ENCODE peak calls at places on chromosomes 12 and 14, in seven cellular contexts. One of them, this sample, is unnamed.

GRCh38 chr12:121990692-121991603 is 30.7 kb upstream of the BCL7A start:
- DNase-seq in mesendoderm: no peak
- DNase-seq in H1: no peak
- DNase-seq in neuronal stem cell: no peak
- DNase-seq in H9: no peak
- DNase-seq in IMR-90: peak
- DNase-seq in trophoblast cell: no peak
- DNase-seq in this sample: no peak

GRCh38 chr12:42760550-42760949 is 171.0 kb upstream of the PRICKLE1 start:
- DNase-seq in trophoblast cell: no peak
- DNase-seq in mesendoderm: no peak
- DNase-seq in neuronal stem cell: no peak
- DNase-seq in H9: no peak
- DNase-seq in IMR-90: no peak
- DNase-seq in H1: no peak
- DNase-seq in this sample: peak

GRCh38 chr12:101045486-101046474 is 164.3 kb downstream of the SLC5A8 start:
- DNase-seq in H1: no peak
- DNase-seq in trophoblast cell: no peak
- DNase-seq in neuronal stem cell: no peak
- DNase-seq in H9: no peak
- DNase-seq in IMR-90: peak
- DNase-seq in mesendoderm: no peak
- DNase-seq in this sample: no peak

GRCh38 chr12:52004042-52004648 is 2.6 kb upstream of the TAMALIN start:
- DNase-seq in IMR-90: peak
- DNase-seq in H1: peak
- DNase-seq in trophoblast cell: no peak
- DNase-seq in H9: peak
- DNase-seq in neuronal stem cell: no peak
- DNase-seq in mesendoderm: peak
- DNase-seq in this sample: peak

GRCh38 chr12:26918321-26919215 is 19.2 kb downstream of the INTS13 start:
- DNase-seq in trophoblast cell: peak
- DNase-seq in neuronal stem cell: no peak
- DNase-seq in H1: no peak
- DNase-seq in IMR-90: peak
- DNase-seq in mesendoderm: no peak
- DNase-seq in H9: no peak
- DNase-seq in this sample: peak

GRCh38 chr12:112540021-112540420 is 121.3 kb downstream of the PTPN11 start:
- DNase-seq in IMR-90: no peak
- DNase-seq in trophoblast cell: no peak
- DNase-seq in H1: no peak
- DNase-seq in H9: no peak
- DNase-seq in mesendoderm: no peak
- DNase-seq in neuronal stem cell: no peak
- DNase-seq in this sample: no peak

GRCh38 chr14:90692061-90692460 is 124.2 kb downstream of the TTC7B start:
- DNase-seq in neuronal stem cell: no peak
- DNase-seq in IMR-90: peak
- DNase-seq in mesendoderm: no peak
- DNase-seq in trophoblast cell: no peak
- DNase-seq in H9: no peak
- DNase-seq in H1: no peak
- DNase-seq in this sample: no peak

GRCh38 chr12:128819293-128820144 is 4.2 kb downstream of the SLC15A4 start:
- DNase-seq in H1: no peak
- DNase-seq in H9: no peak
- DNase-seq in neuronal stem cell: no peak
- DNase-seq in IMR-90: no peak
- DNase-seq in mesendoderm: peak
- DNase-seq in trophoblast cell: no peak
- DNase-seq in this sample: no peak

GRCh38 chr12:67810166-67810565 is 161.6 kb downstream of the DYRK2 start:
- DNase-seq in mesendoderm: no peak
- DNase-seq in neuronal stem cell: no peak
- DNase-seq in IMR-90: no peak
- DNase-seq in H1: no peak
- DNase-seq in H9: no peak
- DNase-seq in trophoblast cell: no peak
- DNase-seq in this sample: no peak

GRCh38 chr14:75119056-75119455 is 7.8 kb downstream of the NEK9 start:
- DNase-seq in H1: no peak
- DNase-seq in mesendoderm: no peak
- DNase-seq in neuronal stem cell: no peak
- DNase-seq in H9: no peak
- DNase-seq in trophoblast cell: peak
- DNase-seq in IMR-90: peak
- DNase-seq in this sample: peak

GRCh38 chr14:92688434-92689375 is 59.7 kb downstream of the LGMN start:
- DNase-seq in H1: no peak
- DNase-seq in IMR-90: no peak
- DNase-seq in H9: no peak
- DNase-seq in trophoblast cell: no peak
- DNase-seq in neuronal stem cell: no peak
- DNase-seq in mesendoderm: no peak
- DNase-seq in this sample: no peak

GRCh38 chr12:24396266-24396665 is 446.8 kb upstream of the SOX5 start:
- DNase-seq in trophoblast cell: no peak
- DNase-seq in H1: no peak
- DNase-seq in neuronal stem cell: no peak
- DNase-seq in H9: no peak
- DNase-seq in IMR-90: no peak
- DNase-seq in mesendoderm: no peak
- DNase-seq in this sample: no peak

GRCh38 chr12:88868062-88868461 is 287.8 kb upstream of the KITLG start:
- DNase-seq in H1: no peak
- DNase-seq in H9: no peak
- DNase-seq in IMR-90: peak
- DNase-seq in mesendoderm: no peak
- DNase-seq in neuronal stem cell: no peak
- DNase-seq in trophoblast cell: no peak
- DNase-seq in this sample: no peak

GRCh38 chr14:90452366-90452765 is 55.5 kb downstream of the CALM1 start:
- DNase-seq in IMR-90: no peak
- DNase-seq in H9: no peak
- DNase-seq in H1: no peak
- DNase-seq in neuronal stem cell: no peak
- DNase-seq in mesendoderm: no peak
- DNase-seq in trophoblast cell: no peak
- DNase-seq in this sample: no peak

GRCh38 chr12:51082561-51083139 is 746 bp downstream of the CSRNP2 start:
- DNase-seq in H1: no peak
- DNase-seq in trophoblast cell: no peak
- DNase-seq in neuronal stem cell: no peak
- DNase-seq in H9: peak
- DNase-seq in IMR-90: peak
- DNase-seq in mesendoderm: peak
- DNase-seq in this sample: peak

GRCh38 chr14:64880382-64881121 is 845 bp upstream of the SPTB start:
- DNase-seq in trophoblast cell: peak
- DNase-seq in H1: peak
- DNase-seq in IMR-90: no peak
- DNase-seq in H9: peak
- DNase-seq in mesendoderm: peak
- DNase-seq in neuronal stem cell: peak
- DNase-seq in this sample: peak

GRCh38 chr14:106080922-106081321 is 554.5 kb downstream of the TMEM121 start:
- DNase-seq in trophoblast cell: no peak
- DNase-seq in neuronal stem cell: no peak
- DNase-seq in H1: no peak
- DNase-seq in IMR-90: no peak
- DNase-seq in H9: no peak
- DNase-seq in mesendoderm: no peak
- DNase-seq in this sample: no peak

GRCh38 chr14:39015964-39016577 is 87.0 kb downstream of the SEC23A start:
- DNase-seq in IMR-90: peak
- DNase-seq in neuronal stem cell: no peak
- DNase-seq in trophoblast cell: no peak
- DNase-seq in mesendoderm: no peak
- DNase-seq in H9: no peak
- DNase-seq in H1: no peak
- DNase-seq in this sample: peak

GRCh38 chr14:95456281-95456680 is 60.2 kb downstream of the SYNE3 start:
- DNase-seq in neuronal stem cell: no peak
- DNase-seq in IMR-90: no peak
- DNase-seq in trophoblast cell: no peak
- DNase-seq in H9: no peak
- DNase-seq in H1: no peak
- DNase-seq in mesendoderm: no peak
- DNase-seq in this sample: no peak

GRCh38 chr14:33745163-33745562 is 205.7 kb downstream of the EGLN3 start:
- DNase-seq in mesendoderm: no peak
- DNase-seq in H9: no peak
- DNase-seq in H1: no peak
- DNase-seq in neuronal stem cell: no peak
- DNase-seq in IMR-90: no peak
- DNase-seq in trophoblast cell: no peak
- DNase-seq in this sample: no peak

GRCh38 chr12:113416091-113416754 is 6.0 kb upstream of the SDSL start:
- DNase-seq in IMR-90: no peak
- DNase-seq in trophoblast cell: peak
- DNase-seq in H9: no peak
- DNase-seq in H1: no peak
- DNase-seq in mesendoderm: no peak
- DNase-seq in neuronal stem cell: no peak
- DNase-seq in this sample: no peak

GRCh38 chr12:5479761-5480160 is 47.9 kb downstream of the NTF3 start:
- DNase-seq in trophoblast cell: no peak
- DNase-seq in mesendoderm: peak
- DNase-seq in IMR-90: no peak
- DNase-seq in H9: no peak
- DNase-seq in H1: no peak
- DNase-seq in neuronal stem cell: no peak
- DNase-seq in this sample: no peak

GRCh38 chr12:5478081-5478706 is 46.3 kb downstream of the NTF3 start:
- DNase-seq in neuronal stem cell: no peak
- DNase-seq in trophoblast cell: no peak
- DNase-seq in mesendoderm: no peak
- DNase-seq in IMR-90: peak
- DNase-seq in H9: no peak
- DNase-seq in H1: no peak
- DNase-seq in this sample: no peak

GRCh38 chr12:5473076-5473475 is 41.2 kb downstream of the NTF3 start:
- DNase-seq in H9: no peak
- DNase-seq in IMR-90: peak
- DNase-seq in H1: no peak
- DNase-seq in neuronal stem cell: no peak
- DNase-seq in trophoblast cell: peak
- DNase-seq in mesendoderm: no peak
- DNase-seq in this sample: peak

GRCh38 chr12:5480218-5480952 is 48.5 kb downstream of the NTF3 start:
- DNase-seq in mesendoderm: peak
- DNase-seq in H9: peak
- DNase-seq in neuronal stem cell: peak
- DNase-seq in trophoblast cell: no peak
- DNase-seq in IMR-90: peak
- DNase-seq in H1: peak
- DNase-seq in this sample: peak

DNA sequence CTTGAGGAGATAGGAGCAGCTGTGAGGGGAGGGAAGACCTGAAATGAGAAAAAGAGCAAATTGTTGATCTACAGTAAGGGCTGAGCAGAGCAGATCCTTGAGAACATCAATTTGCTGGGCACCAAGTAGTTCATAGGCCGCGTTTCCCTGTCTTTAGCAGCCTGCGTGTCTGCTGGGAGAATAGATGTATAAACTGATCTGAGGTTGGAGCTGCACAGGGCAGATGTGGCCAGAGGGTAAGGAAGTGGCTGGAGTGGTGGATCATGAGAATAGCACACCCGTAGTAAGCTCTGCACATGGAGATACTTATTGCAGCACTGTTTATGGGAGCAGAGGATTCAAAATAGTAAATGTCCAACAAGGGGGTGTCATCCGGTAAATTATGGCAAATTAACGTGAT is 44.4 kb downstream of the NTF3 start:
- DNase-seq in H9: no peak
- DNase-seq in H1: no peak
- DNase-seq in neuronal stem cell: no peak
- DNase-seq in trophoblast cell: no peak
- DNase-seq in mesendoderm: no peak
- DNase-seq in IMR-90: no peak
- DNase-seq in this sample: no peak
- H2AK5ac ChIP-seq in H9: no peak
- H2AK5ac ChIP-seq in H1: no peak
- H2AK5ac ChIP-seq in neuronal stem cell: no peak
- H2AK5ac ChIP-seq in trophoblast cell: no peak
- H2AK5ac ChIP-seq in mesendoderm: no peak
- H2AK5ac ChIP-seq in IMR-90: no peak
- H2AK5ac ChIP-seq in this sample: no peak

DNA sequence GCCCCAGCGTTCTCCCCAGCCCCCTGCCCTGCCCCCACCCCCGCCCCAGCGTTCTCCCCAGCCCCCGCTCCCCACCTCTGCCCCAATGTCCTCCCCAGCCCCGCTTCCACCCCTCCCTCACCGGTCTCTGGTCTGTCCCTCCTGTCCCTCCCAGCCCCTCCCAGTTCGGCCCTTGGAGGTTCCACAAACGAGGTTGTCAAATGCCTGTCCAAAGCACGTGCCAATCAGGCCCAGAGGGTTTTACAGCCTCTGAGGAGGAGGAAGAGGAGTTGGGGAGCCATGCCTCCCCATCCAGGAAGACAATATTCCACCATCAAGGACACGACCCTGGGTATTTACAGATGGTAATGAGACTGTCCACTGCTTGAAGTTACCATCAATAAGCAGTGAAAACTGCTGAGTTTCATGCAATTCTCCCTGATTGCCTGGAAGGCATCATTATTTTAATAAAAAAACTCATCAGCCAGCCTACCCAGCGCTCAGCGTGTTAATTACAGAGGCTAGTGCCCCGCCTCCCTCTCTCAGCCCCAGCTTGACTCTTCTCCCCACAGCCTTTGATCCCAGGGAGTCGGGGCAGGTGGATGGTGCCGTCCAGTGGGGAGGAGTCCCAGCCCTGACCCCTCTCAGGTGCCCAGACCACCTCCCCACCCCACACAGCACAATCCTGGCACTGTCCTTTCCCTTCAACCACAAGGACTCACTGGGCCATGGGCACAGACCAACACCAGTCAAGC is 30.6 kb upstream of the C14orf180 start:
- DNase-seq in H9: no peak
- DNase-seq in IMR-90: no peak
- DNase-seq in neuronal stem cell: no peak
- DNase-seq in H1: peak
- DNase-seq in trophoblast cell: no peak
- DNase-seq in mesendoderm: no peak
- DNase-seq in this sample: no peak
- H2AK5ac ChIP-seq in H9: no peak
- H2AK5ac ChIP-seq in IMR-90: no peak
- H2AK5ac ChIP-seq in neuronal stem cell: no peak
- H2AK5ac ChIP-seq in H1: no peak
- H2AK5ac ChIP-seq in trophoblast cell: no peak
- H2AK5ac ChIP-seq in mesendoderm: no peak
- H2AK5ac ChIP-seq in this sample: no peak

GRCh38 chr14:101370593-101371569 is 190.4 kb upstream of the DIO3 start:
- DNase-seq in H9: no peak
- DNase-seq in neuronal stem cell: no peak
- DNase-seq in trophoblast cell: no peak
- DNase-seq in H1: no peak
- DNase-seq in mesendoderm: no peak
- DNase-seq in IMR-90: no peak
- DNase-seq in this sample: no peak
- H2AK5ac ChIP-seq in H9: no peak
- H2AK5ac ChIP-seq in neuronal stem cell: peak
- H2AK5ac ChIP-seq in trophoblast cell: peak
- H2AK5ac ChIP-seq in H1: no peak
- H2AK5ac ChIP-seq in mesendoderm: no peak
- H2AK5ac ChIP-seq in IMR-90: no peak
- H2AK5ac ChIP-seq in this sample: no peak

GRCh38 chr12:7581609-7582008 is 78.0 kb upstream of the CD163 start:
- DNase-seq in neuronal stem cell: no peak
- DNase-seq in H1: no peak
- DNase-seq in H9: no peak
- DNase-seq in trophoblast cell: no peak
- DNase-seq in IMR-90: no peak
- DNase-seq in mesendoderm: no peak
- DNase-seq in this sample: no peak
- H2AK5ac ChIP-seq in neuronal stem cell: no peak
- H2AK5ac ChIP-seq in H1: no peak
- H2AK5ac ChIP-seq in H9: no peak
- H2AK5ac ChIP-seq in trophoblast cell: no peak
- H2AK5ac ChIP-seq in IMR-90: no peak
- H2AK5ac ChIP-seq in mesendoderm: no peak
- H2AK5ac ChIP-seq in this sample: no peak